ENCODE peak calls at places on chromosomes 7 and 10, in six cellular contexts. Z, J, H, T, E and R are unnamed samples.
A peak's percentile ranks its signal among the peaks of the same experiment; 100 is the strongest.

GRCh38 chr10:58282615-58283014 is 13.7 kb downstream of the CISD1 start:
- DNase-seq in J (no peak), Z (no peak), E (no peak), T (no peak), H (no peak), R (no peak)

GRCh38 chr7:2072798-2073197 is 159.9 kb downstream of the MAD1L1 start:
- DNase-seq in J (no peak), E (no peak), Z (no peak), H (no peak), T (no peak), R (no peak)

GRCh38 chr10:99527526-99528255 is 5.1 kb upstream of the NKX2-3 start:
- DNase-seq in Z (no peak), T (no peak), H (no peak), E (no peak), J (peak; percentile 51), R (no peak)

GRCh38 chr7:150781961-150782360 is 18.2 kb downstream of the TMEM176B start:
- DNase-seq in Z (no peak), H (no peak), T (no peak), E (no peak), J (no peak), R (no peak)

GRCh38 chr7:120553497-120553896 is 280.5 kb downstream of the KCND2 start:
- DNase-seq in E (no peak), Z (no peak), H (peak; percentile 8), J (no peak), T (no peak), R (no peak)

GRCh38 chr7:55887786-55888185 is 530 bp downstream of the ZNF713 start:
- DNase-seq in E (no peak), T (no peak), J (peak; percentile 45), Z (no peak), H (no peak), R (no peak)

GRCh38 chr7:158051372-158051760 is 536.3 kb downstream of the PTPRN2 start:
- DNase-seq in J (no peak), E (peak; percentile 49), Z (no peak), T (peak; percentile 23), H (peak; percentile 31), R (no peak)

GRCh38 chr10:85557077-85557476 is 809.5 kb downstream of the GRID1 start:
- DNase-seq in E (no peak), T (no peak), J (no peak), H (no peak), Z (no peak), R (no peak)

GRCh38 chr10:129079705-129080104 is 387.3 kb upstream of the MGMT start:
- DNase-seq in Z (no peak), J (no peak), T (peak; percentile 71), E (no peak), H (no peak), R (no peak)